ENCODE peak calls at places on chromosomes 12 and 14, in five cellular contexts. R is CD8-positive, alpha-beta T cell; T is fibroblast of mammary gland; L is epithelial cell of esophagus; M is HFFc6. F is an unnamed sample.

GRCh38 chr14:74571441-74571841 is 40.6 kb downstream of the LTBP2 start:
- DNase-seq in R (no peak), T (peak), L (peak), M (peak), F (no peak)

GRCh38 chr12:52461693-52462092 is 9.7 kb upstream of the KRT6B start:
- DNase-seq in R (no peak), T (no peak), L (no peak), M (no peak), F (no peak)

GRCh38 chr14:68884031-68885030 is 91.5 kb upstream of the ZFP36L1 start:
- DNase-seq in R (no peak), T (peak), L (peak), M (peak), F (no peak)

GRCh38 chr14:58607571-58608317 is 30.0 kb upstream of the DACT1 start:
- DNase-seq in R (no peak), T (peak), L (peak), M (peak), F (no peak)

GRCh38 chr12:13905795-13906194 is 75.6 kb downstream of the GRIN2B start:
- DNase-seq in R (no peak), T (no peak), L (no peak), M (no peak), F (no peak)

GRCh38 chr12:130799051-130799450 is 40.0 kb downstream of the STX2 start:
- DNase-seq in R (no peak), T (no peak), L (peak), M (no peak), F (no peak)

GRCh38 chr12:98416845-98417244 is 98.5 kb upstream of the TMPO start:
- DNase-seq in R (no peak), T (peak), L (peak), M (peak), F (no peak)

GRCh38 chr12:6451348-6452244 is at the start of gene TAPBPL:
- DNase-seq in R (peak), T (peak), L (peak), M (peak), F (peak)

GRCh38 chr14:100873083-100873482 is 30.4 kb downstream of the RTL1 start:
- DNase-seq in R (no peak), T (no peak), L (no peak), M (no peak), F (no peak)

GRCh38 chr12:120775862-120776552 is 50.4 kb downstream of the ACADS start:
- DNase-seq in R (no peak), T (no peak), L (no peak), M (no peak), F (no peak)
- TF ChIP-seq CTCF in R (no peak), T (no peak), L (peak), M (peak), F (peak)

GRCh38 chr12:4899361-4899760 is 10.3 kb upstream of the KCNA1 start:
- DNase-seq in R (no peak), T (no peak), L (no peak), M (no peak), F (no peak)
- TF ChIP-seq CTCF in R (no peak), T (peak), L (no peak), M (no peak), F (no peak)

GRCh38 chr12:8948711-8949524 is 527 bp downstream of the M6PR start:
- DNase-seq in R (no peak), T (peak), L (peak), M (peak), F (peak)

GRCh38 chr12:8949525-8950286 is at the start of gene M6PR:
- DNase-seq in R (peak), T (peak), L (peak), M (peak), F (peak)

GRCh38 chr12:8950287-8950574 is 786 bp upstream of the M6PR start:
- DNase-seq in R (no peak), T (no peak), L (no peak), M (no peak), F (no peak)

GRCh38 chr12:8951744-8952143 is 2.3 kb upstream of the M6PR start:
- DNase-seq in R (peak), T (no peak), L (no peak), M (no peak), F (no peak)

GRCh38 chr12:8950702-8951478 is 1.4 kb upstream of the M6PR start:
- DNase-seq in R (no peak), T (no peak), L (no peak), M (no peak), F (no peak)
- TF ChIP-seq CTCF in R (peak), T (no peak), L (no peak), M (no peak), F (no peak)

GRCh38 chr12:71219224-71219623 is 61.4 kb upstream of the TSPAN8 start:
- DNase-seq in R (no peak), T (no peak), L (no peak), M (no peak), F (no peak)

GRCh38 chr12:71220295-71220694 is 62.5 kb upstream of the TSPAN8 start:
- DNase-seq in R (no peak), T (no peak), L (no peak), M (no peak), F (no peak)

GRCh38 chr12:71214511-71215285 is 56.9 kb upstream of the TSPAN8 start:
- DNase-seq in R (no peak), T (no peak), L (no peak), M (no peak), F (no peak)

GRCh38 chr12:71216725-71217579 is 59.2 kb upstream of the TSPAN8 start:
- DNase-seq in R (no peak), T (peak), L (peak), M (no peak), F (peak)
- TF ChIP-seq CTCF in R (no peak), T (peak), L (peak), M (peak), F (peak)